ENCODE peak calls at places on chromosome 14, in nine cellular contexts. One of them, this sample, is unnamed.

GRCh38 chr14:69376439-69376838 is 21.7 kb downstream of the ERH start:
- DNase-seq in A549: peak; percentile 16
- DNase-seq in adrenal gland: no peak
- DNase-seq in breast epithelium: no peak
- DNase-seq in transverse colon: no peak
- DNase-seq in body of pancreas: no peak
- DNase-seq in vagina: no peak
- DNase-seq in ovary: no peak
- DNase-seq in IMR-90: peak; percentile 77
- DNase-seq in this sample: no peak

GRCh38 chr14:68749487-68750475 is 43.1 kb downstream of the ZFP36L1 start:
- DNase-seq in IMR-90: peak; percentile 41
- DNase-seq in breast epithelium: no peak
- DNase-seq in body of pancreas: no peak
- DNase-seq in adrenal gland: no peak
- DNase-seq in ovary: no peak
- DNase-seq in A549: no peak
- DNase-seq in vagina: no peak
- DNase-seq in transverse colon: no peak
- DNase-seq in this sample: no peak

GRCh38 chr14:23364604-23365352 is at the start of gene EFS:
- DNase-seq in transverse colon: no peak
- DNase-seq in adrenal gland: no peak
- DNase-seq in IMR-90: peak; percentile 18
- DNase-seq in ovary: peak; percentile 58
- DNase-seq in vagina: no peak
- DNase-seq in breast epithelium: peak; percentile 39
- DNase-seq in A549: no peak
- DNase-seq in body of pancreas: no peak
- DNase-seq in this sample: peak; percentile 47

GRCh38 chr14:103385994-103386491 is 828 bp downstream of the MARK3 start:
- DNase-seq in transverse colon: peak; percentile 50
- DNase-seq in body of pancreas: peak; percentile 41
- DNase-seq in A549: no peak
- DNase-seq in adrenal gland: peak; percentile 34
- DNase-seq in vagina: no peak
- DNase-seq in breast epithelium: no peak
- DNase-seq in IMR-90: peak; percentile 31
- DNase-seq in ovary: peak; percentile 25
- DNase-seq in this sample: peak; percentile 56

GRCh38 chr14:101950100-101950499 is 14.3 kb upstream of the DYNC1H1 start:
- DNase-seq in transverse colon: no peak
- DNase-seq in vagina: no peak
- DNase-seq in IMR-90: no peak
- DNase-seq in breast epithelium: no peak
- DNase-seq in body of pancreas: no peak
- DNase-seq in ovary: no peak
- DNase-seq in A549: no peak
- DNase-seq in adrenal gland: no peak
- DNase-seq in this sample: peak; percentile 19

GRCh38 chr14:22657861-22658260 is 13.7 kb upstream of the OR6J1 start:
- DNase-seq in transverse colon: no peak
- DNase-seq in body of pancreas: no peak
- DNase-seq in IMR-90: peak; percentile 49
- DNase-seq in vagina: peak; percentile 13
- DNase-seq in adrenal gland: no peak
- DNase-seq in A549: peak; percentile 39
- DNase-seq in breast epithelium: no peak
- DNase-seq in ovary: no peak
- DNase-seq in this sample: no peak

GRCh38 chr14:68894802-68895201 is 84.3 kb downstream of the ACTN1 start:
- DNase-seq in breast epithelium: no peak
- DNase-seq in body of pancreas: no peak
- DNase-seq in A549: no peak
- DNase-seq in ovary: no peak
- DNase-seq in adrenal gland: no peak
- DNase-seq in IMR-90: peak; percentile 76
- DNase-seq in vagina: no peak
- DNase-seq in transverse colon: no peak
- DNase-seq in this sample: no peak

GRCh38 chr14:22560638-22561365 is 28.2 kb downstream of the DAD1 start:
- DNase-seq in breast epithelium: no peak
- DNase-seq in vagina: no peak
- DNase-seq in ovary: no peak
- DNase-seq in A549: no peak
- DNase-seq in transverse colon: no peak
- DNase-seq in body of pancreas: peak; percentile 59
- DNase-seq in adrenal gland: no peak
- DNase-seq in IMR-90: no peak
- DNase-seq in this sample: no peak

GRCh38 chr14:95432152-95433093 is 84.0 kb downstream of the SYNE3 start:
- DNase-seq in vagina: no peak
- DNase-seq in ovary: peak; percentile 56
- DNase-seq in A549: peak; percentile 37
- DNase-seq in IMR-90: peak; percentile 6
- DNase-seq in breast epithelium: no peak
- DNase-seq in body of pancreas: peak; percentile 67
- DNase-seq in adrenal gland: peak; percentile 30
- DNase-seq in transverse colon: peak; percentile 38
- DNase-seq in this sample: peak; percentile 64

GRCh38 chr14:101009531-101009930 is 106.0 kb upstream of the RTL1 start:
- DNase-seq in A549: no peak
- DNase-seq in body of pancreas: peak; percentile 6
- DNase-seq in IMR-90: no peak
- DNase-seq in vagina: peak; percentile 65
- DNase-seq in breast epithelium: no peak
- DNase-seq in ovary: peak; percentile 6
- DNase-seq in transverse colon: no peak
- DNase-seq in adrenal gland: no peak
- DNase-seq in this sample: no peak

GRCh38 chr14:58787601-58788000 is 149.8 kb downstream of the DACT1 start:
- DNase-seq in adrenal gland: no peak
- DNase-seq in breast epithelium: no peak
- DNase-seq in transverse colon: no peak
- DNase-seq in body of pancreas: no peak
- DNase-seq in IMR-90: no peak
- DNase-seq in vagina: no peak
- DNase-seq in A549: no peak
- DNase-seq in ovary: no peak
- DNase-seq in this sample: no peak

GRCh38 chr14:98226411-98226810 is 1045.6 kb downstream of the BCL11B start:
- DNase-seq in adrenal gland: no peak
- DNase-seq in ovary: no peak
- DNase-seq in body of pancreas: no peak
- DNase-seq in IMR-90: no peak
- DNase-seq in vagina: no peak
- DNase-seq in breast epithelium: no peak
- DNase-seq in A549: no peak
- DNase-seq in transverse colon: no peak
- DNase-seq in this sample: no peak

DNA sequence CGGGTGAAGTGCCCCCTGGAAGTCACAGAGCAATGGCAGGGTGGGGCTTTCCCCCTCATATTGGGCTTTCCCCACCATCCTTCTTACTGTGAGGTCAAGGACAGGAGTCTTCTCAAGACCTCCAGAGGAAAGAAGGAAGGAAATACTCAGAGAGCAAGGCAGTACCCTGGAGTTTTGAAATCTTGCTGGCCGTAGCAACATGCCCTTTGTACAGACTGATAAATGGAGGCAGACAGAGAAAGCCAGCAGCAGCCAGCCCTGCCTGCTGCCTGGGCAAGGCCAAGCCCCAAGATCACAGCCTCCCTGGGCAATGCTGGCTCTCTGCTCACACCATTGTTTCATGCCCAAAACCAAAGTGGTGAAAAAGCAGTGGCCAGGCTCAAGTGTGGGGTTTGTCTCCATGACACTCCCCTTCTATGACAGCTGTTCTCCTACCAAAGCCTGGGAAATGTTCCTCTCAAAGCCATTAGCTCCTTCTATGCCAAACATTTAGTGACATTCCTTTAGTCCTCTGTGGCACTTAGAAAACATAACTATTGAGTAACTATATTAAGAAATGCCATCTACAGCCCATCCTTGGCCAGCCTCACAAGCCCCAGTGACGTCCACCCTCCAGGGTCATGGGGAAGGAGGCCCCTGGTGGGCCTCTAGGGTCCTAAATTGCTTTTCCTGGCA is 13.2 kb upstream of the ITPK1 start:
- DNase-seq in transverse colon: no peak
- DNase-seq in ovary: no peak
- DNase-seq in adrenal gland: no peak
- DNase-seq in A549: no peak
- DNase-seq in IMR-90: no peak
- DNase-seq in body of pancreas: no peak
- DNase-seq in breast epithelium: no peak
- DNase-seq in vagina: no peak
- DNase-seq in this sample: no peak
- H3K27ac ChIP-seq in transverse colon: no peak overlapping the region
- H3K27ac ChIP-seq in ovary: no peak overlapping the region
- H3K27ac ChIP-seq in adrenal gland: no peak overlapping the region
- H3K27ac ChIP-seq in A549: no peak overlapping the region
- H3K27ac ChIP-seq in IMR-90: no peak overlapping the region
- H3K27ac ChIP-seq in body of pancreas: no peak overlapping the region
- H3K27ac ChIP-seq in breast epithelium: no peak overlapping the region
- H3K27ac ChIP-seq in vagina: no peak overlapping the region
- H3K27ac ChIP-seq in this sample: no peak overlapping the region

GRCh38 chr14:50562841-50563240 is 2.9 kb downstream of the ATL1 start:
- DNase-seq in transverse colon: no peak
- DNase-seq in vagina: no peak
- DNase-seq in A549: no peak
- DNase-seq in ovary: no peak
- DNase-seq in IMR-90: no peak
- DNase-seq in body of pancreas: no peak
- DNase-seq in breast epithelium: no peak
- DNase-seq in adrenal gland: no peak
- DNase-seq in this sample: no peak

GRCh38 chr14:50559990-50560928 is at the start of gene ATL1:
- DNase-seq in IMR-90: peak; percentile 74
- DNase-seq in body of pancreas: peak; percentile 73
- DNase-seq in transverse colon: peak; percentile 68
- DNase-seq in vagina: peak; percentile 88
- DNase-seq in breast epithelium: peak; percentile 58
- DNase-seq in ovary: peak; percentile 74
- DNase-seq in adrenal gland: peak; percentile 76
- DNase-seq in A549: peak; percentile 70
- DNase-seq in this sample: peak; percentile 63

GRCh38 chr14:50560929-50561280 is 960 bp downstream of the ATL1 start:
- DNase-seq in ovary: peak; percentile 84
- DNase-seq in transverse colon: peak; percentile 77
- DNase-seq in A549: peak; percentile 51
- DNase-seq in adrenal gland: peak; percentile 72
- DNase-seq in IMR-90: peak; percentile 71
- DNase-seq in vagina: peak; percentile 91
- DNase-seq in body of pancreas: peak; percentile 74
- DNase-seq in breast epithelium: peak; percentile 77
- DNase-seq in this sample: peak; percentile 52
- TF ChIP-seq POLR2A in ovary: peak; percentile 68
- TF ChIP-seq POLR2A in transverse colon: peak; percentile 27
- TF ChIP-seq POLR2A in A549: peak; percentile 33
- TF ChIP-seq POLR2A in adrenal gland: peak; percentile 53
- TF ChIP-seq POLR2A in IMR-90: peak; percentile 13
- TF ChIP-seq POLR2A in vagina: no peak
- TF ChIP-seq POLR2A in body of pancreas: peak; percentile 24
- TF ChIP-seq POLR2A in breast epithelium: peak; percentile 21
- TF ChIP-seq POLR2A in this sample: no peak

DNA sequence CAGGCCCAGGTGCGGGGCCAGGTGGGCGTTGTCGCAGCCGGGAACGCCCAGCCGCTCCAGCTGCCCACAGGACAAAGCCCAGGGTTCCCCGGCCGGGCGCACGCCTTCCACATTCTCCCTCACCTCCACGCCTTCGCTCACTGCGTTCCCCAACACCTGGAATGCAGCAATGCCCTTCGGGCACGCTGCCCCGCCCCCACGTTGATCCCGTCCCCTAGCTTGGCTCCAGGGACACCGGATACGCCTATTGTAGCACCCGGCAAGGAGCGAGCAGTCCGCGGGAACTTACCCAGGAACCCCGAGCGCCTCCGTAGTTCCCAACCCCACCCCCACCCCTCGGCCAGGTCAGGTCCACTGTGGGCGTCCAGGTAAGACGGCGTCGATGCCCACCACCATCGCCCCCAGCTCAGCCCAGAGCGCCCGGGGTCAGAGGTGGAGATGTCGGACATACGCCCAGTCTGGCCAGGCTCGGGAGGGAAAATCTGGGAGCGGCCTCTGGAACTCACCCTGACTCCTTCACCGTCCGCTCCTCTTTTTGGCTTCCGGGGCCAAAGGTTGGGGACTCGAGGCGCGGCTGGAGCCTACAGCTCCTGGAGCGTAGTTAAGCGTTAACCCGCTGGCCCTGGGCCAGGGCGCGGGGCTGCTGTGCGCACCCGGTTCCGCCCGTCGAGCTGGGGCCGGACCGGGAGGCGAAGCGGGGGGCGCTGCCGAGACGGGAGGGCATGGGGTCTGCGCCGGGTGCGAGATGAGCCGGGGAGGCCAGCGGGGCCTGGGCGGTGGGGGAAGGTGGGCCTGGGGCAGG is 600 bp upstream of the CEP170B start:
- DNase-seq in A549: peak; percentile 70
- DNase-seq in adrenal gland: no peak
- DNase-seq in transverse colon: peak; percentile 93
- DNase-seq in breast epithelium: peak; percentile 83
- DNase-seq in vagina: no peak
- DNase-seq in body of pancreas: peak; percentile 81
- DNase-seq in ovary: no peak
- DNase-seq in IMR-90: no peak
- DNase-seq in this sample: peak; percentile 95
- H3K27ac ChIP-seq in A549: peak overlapping the region; percentile 99
- H3K27ac ChIP-seq in adrenal gland: no peak overlapping the region
- H3K27ac ChIP-seq in transverse colon: peak overlapping the region; percentile 90
- H3K27ac ChIP-seq in breast epithelium: peak overlapping the region; percentile 93
- H3K27ac ChIP-seq in vagina: peak overlapping the region; percentile 64
- H3K27ac ChIP-seq in body of pancreas: peak overlapping the region; percentile 95
- H3K27ac ChIP-seq in ovary: no peak overlapping the region
- H3K27ac ChIP-seq in IMR-90: no peak overlapping the region
- H3K27ac ChIP-seq in this sample: peak overlapping the region; percentile 5

GRCh38 chr14:81161749-81162148 is 59.0 kb downstream of the GTF2A1 start:
- DNase-seq in transverse colon: no peak
- DNase-seq in vagina: no peak
- DNase-seq in breast epithelium: no peak
- DNase-seq in body of pancreas: no peak
- DNase-seq in A549: no peak
- DNase-seq in IMR-90: no peak
- DNase-seq in adrenal gland: no peak
- DNase-seq in ovary: no peak
- DNase-seq in this sample: no peak
- TF ChIP-seq POLR2A in transverse colon: no peak
- TF ChIP-seq POLR2A in vagina: no peak
- TF ChIP-seq POLR2A in breast epithelium: no peak
- TF ChIP-seq POLR2A in body of pancreas: no peak
- TF ChIP-seq POLR2A in A549: no peak
- TF ChIP-seq POLR2A in IMR-90: no peak
- TF ChIP-seq POLR2A in adrenal gland: no peak
- TF ChIP-seq POLR2A in ovary: no peak
- TF ChIP-seq POLR2A in this sample: no peak

GRCh38 chr14:33992274-33993050 is 41.6 kb upstream of the EGLN3 start:
- DNase-seq in ovary: no peak
- DNase-seq in transverse colon: no peak
- DNase-seq in body of pancreas: no peak
- DNase-seq in breast epithelium: no peak
- DNase-seq in IMR-90: no peak
- DNase-seq in A549: no peak
- DNase-seq in vagina: no peak
- DNase-seq in adrenal gland: no peak
- DNase-seq in this sample: no peak
- H3K27ac ChIP-seq in ovary: no peak overlapping the region
- H3K27ac ChIP-seq in transverse colon: no peak overlapping the region
- H3K27ac ChIP-seq in body of pancreas: no peak overlapping the region
- H3K27ac ChIP-seq in breast epithelium: no peak overlapping the region
- H3K27ac ChIP-seq in IMR-90: no peak overlapping the region
- H3K27ac ChIP-seq in A549: no peak overlapping the region
- H3K27ac ChIP-seq in vagina: no peak overlapping the region
- H3K27ac ChIP-seq in adrenal gland: no peak overlapping the region
- H3K27ac ChIP-seq in this sample: no peak overlapping the region